ENCODE peak calls at places on chromosomes 1 and 21, in four cellular contexts. E, R, S and B are unnamed samples.

GRCh38 chr1:48677306-48678287 is 99.1 kb downstream of the BEND5 start:
- DNase-seq in R (peak), S (peak), E (peak), B (no peak)

GRCh38 chr21:16634522-16634914 is 878.3 kb upstream of the CXADR start:
- DNase-seq in E (no peak), R (no peak), S (no peak), B (no peak)

GRCh38 chr1:44677201-44677520 is 2.6 kb downstream of the ARMH1 start:
- DNase-seq in E (no peak), R (peak), S (peak), B (no peak)

GRCh38 chr1:34839526-34840305 is 19.8 kb downstream of the SMIM12 start:
- DNase-seq in S (no peak), E (no peak), R (no peak), B (no peak)

GRCh38 chr1:39979654-39980053 is 24.7 kb downstream of the MFSD2A start:
- DNase-seq in E (no peak), S (no peak), R (no peak), B (no peak)

GRCh38 chr1:236575523-236575922 is 28.8 kb downstream of the HEATR1 start:
- DNase-seq in R (no peak), E (no peak), S (no peak), B (no peak)

GRCh38 chr1:194940336-194940735 is 1667.9 kb downstream of the KCNT2 start:
- DNase-seq in R (no peak), S (no peak), E (no peak), B (no peak)

GRCh38 chr1:20981903-20982695 is 194.6 kb downstream of the EIF4G3 start:
- DNase-seq in S (no peak), R (peak), E (no peak), B (peak)

GRCh38 chr1:6497215-6497866 is 5.9 kb upstream of the PLEKHG5 start:
- DNase-seq in E (peak), R (peak), S (no peak), B (no peak)

GRCh38 chr1:157695417-157695816 is 5.2 kb downstream of the FCRL3 start:
- DNase-seq in S (no peak), R (no peak), E (no peak), B (no peak)

GRCh38 chr1:157696966-157697628 is 3.5 kb downstream of the FCRL3 start:
- DNase-seq in S (no peak), E (no peak), R (no peak), B (no peak)

DNA sequence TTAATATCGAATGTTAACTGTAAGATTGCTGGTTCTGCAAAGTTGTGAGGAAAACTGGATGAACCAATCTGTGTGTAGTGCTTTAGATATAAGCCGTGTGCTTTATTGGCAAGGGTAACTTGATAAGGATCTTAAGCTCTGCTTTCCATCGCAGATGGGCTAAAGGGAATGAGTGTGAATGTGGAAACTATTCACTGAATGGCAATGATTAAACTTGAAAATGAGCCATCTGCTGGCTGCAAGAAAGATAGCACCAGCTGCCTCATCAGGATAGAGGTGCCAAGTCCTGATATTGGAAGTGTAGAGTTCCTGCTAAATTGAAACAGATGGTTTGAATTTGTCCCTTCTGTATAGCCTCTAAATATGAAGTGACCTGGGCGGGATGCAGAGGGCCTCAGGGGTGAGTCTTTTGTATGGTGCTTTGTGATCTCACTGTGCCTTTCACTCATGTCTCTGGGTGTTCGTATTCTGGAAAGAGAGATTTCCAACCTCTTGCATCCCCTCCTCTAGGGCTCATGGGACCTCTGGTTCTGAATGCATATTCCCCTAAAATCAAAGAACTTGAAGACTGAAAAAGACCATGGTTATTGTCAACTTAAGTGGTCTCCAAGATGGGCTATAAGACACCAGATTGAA is 9.2 kb downstream of the FCRL3 start:
- DNase-seq in S (no peak), E (no peak), R (peak), B (peak)
- TF ChIP-seq CTCF in S (peak), E (peak), R (peak), B (peak)

GRCh38 chr1:147772540-147772939 is 12.1 kb upstream of the GJA5 start:
- DNase-seq in E (no peak), S (no peak), R (no peak), B (no peak)
- H3K4me3 ChIP-seq in E (no peak), S (peak), R (no peak), B (no peak)

GRCh38 chr1:145845144-145845513 is 301 bp upstream of the NUDT17 start:
- DNase-seq in S (no peak), E (no peak), R (no peak), B (no peak)

GRCh38 chr1:145847827-145848226 is 2.4 kb downstream of the NUDT17 start:
- DNase-seq in S (no peak), E (no peak), R (no peak), B (no peak)

GRCh38 chr1:145845514-145846161 is at the start of gene NUDT17:
- DNase-seq in E (peak), R (peak), S (peak), B (peak)

GRCh38 chr1:145846191-145846590 is 761 bp downstream of the NUDT17 start:
- DNase-seq in S (no peak), R (peak), E (no peak), B (peak)

GRCh38 chr1:145849356-145850165 is 4.1 kb downstream of the NUDT17 start:
- DNase-seq in R (no peak), S (no peak), E (no peak), B (no peak)
- TF ChIP-seq CTCF in R (peak), S (no peak), E (no peak), B (peak)

GRCh38 chr21:43921979-43922945 is 57.2 kb downstream of the AGPAT3 start:
- DNase-seq in R (no peak), E (no peak), S (no peak), B (no peak)
- H3K4me3 ChIP-seq in R (no peak), E (no peak), S (no peak), B (no peak)

GRCh38 chr1:57072775-57073174 is 107.0 kb upstream of the C8B start:
- DNase-seq in E (no peak), R (no peak), S (no peak), B (no peak)
- TF ChIP-seq CTCF in E (no peak), R (no peak), S (no peak), B (no peak)

GRCh38 chr1:12549106-12549459 is 68.9 kb downstream of the DHRS3 start:
- DNase-seq in R (no peak), E (peak), S (peak), B (no peak)

GRCh38 chr1:12551584-12551983 is 66.4 kb downstream of the DHRS3 start:
- DNase-seq in S (no peak), E (no peak), R (no peak), B (no peak)

GRCh38 chr1:12547586-12548225 is 70.3 kb downstream of the DHRS3 start:
- DNase-seq in S (peak), E (peak), R (no peak), B (no peak)

GRCh38 chr1:12548279-12549105 is 69.5 kb downstream of the DHRS3 start:
- DNase-seq in S (no peak), R (no peak), E (no peak), B (no peak)

DNA sequence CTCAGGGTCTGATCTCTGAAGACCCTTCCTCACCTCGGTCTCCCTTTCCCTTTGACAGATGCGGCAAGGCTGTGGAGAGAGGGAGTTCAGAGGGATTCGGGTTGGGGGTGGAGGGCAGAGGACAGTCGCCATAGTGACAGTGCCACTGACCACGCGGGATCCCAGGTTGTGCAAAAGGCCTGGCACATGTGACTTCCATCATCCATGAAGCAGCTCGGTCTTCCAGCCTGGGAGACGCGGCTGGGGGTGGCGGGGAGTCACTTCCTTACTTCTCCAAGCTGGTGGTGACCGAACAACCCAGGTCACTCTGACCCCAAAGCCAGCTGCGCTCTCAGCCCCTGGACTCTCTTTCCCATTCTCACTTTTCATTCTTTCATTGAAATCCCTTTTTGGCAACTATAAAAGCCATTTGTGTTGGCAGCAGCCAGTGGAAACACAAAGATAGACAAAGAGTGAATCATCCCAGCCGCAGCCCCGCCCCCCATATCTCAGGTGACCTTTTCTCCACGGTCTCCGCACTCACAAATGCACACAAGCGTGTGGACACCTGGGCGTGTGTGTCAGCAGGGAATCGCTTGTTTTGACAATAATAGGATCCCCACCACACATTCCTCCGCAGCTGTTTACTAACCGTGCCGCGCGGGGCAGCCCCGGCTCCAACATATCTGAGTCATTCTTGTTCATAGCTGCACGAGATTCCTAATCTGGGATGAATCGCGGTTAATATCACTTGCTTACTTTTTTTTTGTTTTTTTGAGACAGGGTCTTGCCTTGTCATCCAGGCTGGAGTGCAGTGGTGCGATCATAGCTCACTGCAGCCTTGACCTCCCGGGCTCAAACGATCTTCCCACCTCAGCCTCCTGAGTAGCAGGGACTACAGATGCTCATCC is 68.3 kb downstream of the DHRS3 start:
- DNase-seq in E (peak), R (peak), S (peak), B (peak)
- H3K4me3 ChIP-seq in E (no peak), R (no peak), S (no peak), B (no peak)

DNA sequence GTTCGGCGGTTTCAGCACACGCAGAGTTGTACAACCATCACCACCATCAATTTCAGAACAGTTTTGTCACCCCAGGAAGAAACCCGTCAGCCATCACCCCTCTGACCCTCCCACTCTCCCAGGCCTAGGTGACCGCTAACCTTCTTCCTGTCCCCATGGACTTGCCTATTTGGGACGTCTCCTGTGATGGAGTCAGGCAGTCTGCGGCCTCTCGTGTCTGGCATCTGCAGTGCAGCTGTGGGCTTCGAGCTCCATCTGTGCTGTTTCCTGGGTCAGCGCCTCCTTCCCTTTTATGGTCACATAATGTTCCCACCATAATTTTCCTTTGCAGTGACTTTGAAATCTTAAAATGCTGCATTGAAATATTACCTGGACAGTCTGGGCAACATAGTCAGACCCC is 24.4 kb downstream of the SLC45A1 start:
- DNase-seq in R (no peak), E (no peak), S (no peak), B (no peak)
- TF ChIP-seq CTCF in R (no peak), E (no peak), S (peak), B (no peak)